ENCODE peak calls at places on chromosomes 12 and 14, in ten cellular contexts. One of them, this sample, is unnamed.

GRCh38 chr12:19737019-19737418 is 297.7 kb downstream of the AEBP2 start:
- DNase-seq in cardiac muscle cell: no peak
- DNase-seq in LHCN-M2: no peak
- DNase-seq in OCI-LY7: no peak
- DNase-seq in HEK293T: no peak
- DNase-seq in amniotic stem cell: no peak
- DNase-seq in stimulated activated CD8-positive, alpha-beta memory T cell treated with anti-CD3 and anti-CD28 coated beads, Interleukin-7, amount 100 ng/mL, for 4 hours: no peak
- DNase-seq in effector memory CD8-positive, alpha-beta T cell: no peak
- DNase-seq in C1 segment of cervical spinal cord: no peak
- DNase-seq in activated T-cell treated with anti-CD3 and anti-CD28 coated beads for 4 hours: no peak
- DNase-seq in this sample: no peak

GRCh38 chr12:108316153-108316892 is 22.8 kb downstream of the CMKLR1 start:
- DNase-seq in cardiac muscle cell: no peak
- DNase-seq in LHCN-M2: no peak
- DNase-seq in activated T-cell treated with anti-CD3 and anti-CD28 coated beads for 4 hours: no peak
- DNase-seq in effector memory CD8-positive, alpha-beta T cell: no peak
- DNase-seq in stimulated activated CD8-positive, alpha-beta memory T cell treated with anti-CD3 and anti-CD28 coated beads, Interleukin-7, amount 100 ng/mL, for 4 hours: no peak
- DNase-seq in OCI-LY7: no peak
- DNase-seq in C1 segment of cervical spinal cord: no peak
- DNase-seq in HEK293T: no peak
- DNase-seq in amniotic stem cell: no peak
- DNase-seq in this sample: no peak

GRCh38 chr12:42588981-42589464 is 523 bp downstream of the PRICKLE1 start:
- DNase-seq in activated T-cell treated with anti-CD3 and anti-CD28 coated beads for 4 hours: no peak
- DNase-seq in OCI-LY7: peak
- DNase-seq in cardiac muscle cell: peak
- DNase-seq in stimulated activated CD8-positive, alpha-beta memory T cell treated with anti-CD3 and anti-CD28 coated beads, Interleukin-7, amount 100 ng/mL, for 4 hours: no peak
- DNase-seq in C1 segment of cervical spinal cord: no peak
- DNase-seq in amniotic stem cell: no peak
- DNase-seq in LHCN-M2: peak
- DNase-seq in effector memory CD8-positive, alpha-beta T cell: no peak
- DNase-seq in HEK293T: peak
- DNase-seq in this sample: no peak

GRCh38 chr12:29519585-29520182 is 22.2 kb upstream of the OVCH1 start:
- DNase-seq in OCI-LY7: peak
- DNase-seq in LHCN-M2: peak
- DNase-seq in effector memory CD8-positive, alpha-beta T cell: no peak
- DNase-seq in cardiac muscle cell: peak
- DNase-seq in activated T-cell treated with anti-CD3 and anti-CD28 coated beads for 4 hours: peak
- DNase-seq in HEK293T: peak
- DNase-seq in C1 segment of cervical spinal cord: no peak
- DNase-seq in stimulated activated CD8-positive, alpha-beta memory T cell treated with anti-CD3 and anti-CD28 coated beads, Interleukin-7, amount 100 ng/mL, for 4 hours: no peak
- DNase-seq in amniotic stem cell: peak
- DNase-seq in this sample: peak

GRCh38 chr12:2187195-2187963 is 134.6 kb downstream of the CACNA1C start:
- DNase-seq in cardiac muscle cell: no peak
- DNase-seq in amniotic stem cell: no peak
- DNase-seq in HEK293T: no peak
- DNase-seq in OCI-LY7: peak
- DNase-seq in stimulated activated CD8-positive, alpha-beta memory T cell treated with anti-CD3 and anti-CD28 coated beads, Interleukin-7, amount 100 ng/mL, for 4 hours: no peak
- DNase-seq in effector memory CD8-positive, alpha-beta T cell: no peak
- DNase-seq in LHCN-M2: no peak
- DNase-seq in activated T-cell treated with anti-CD3 and anti-CD28 coated beads for 4 hours: no peak
- DNase-seq in C1 segment of cervical spinal cord: no peak
- DNase-seq in this sample: no peak

GRCh38 chr14:54453252-54453651 is 12.1 kb upstream of the CNIH1 start:
- DNase-seq in cardiac muscle cell: no peak
- DNase-seq in C1 segment of cervical spinal cord: no peak
- DNase-seq in stimulated activated CD8-positive, alpha-beta memory T cell treated with anti-CD3 and anti-CD28 coated beads, Interleukin-7, amount 100 ng/mL, for 4 hours: no peak
- DNase-seq in OCI-LY7: no peak
- DNase-seq in amniotic stem cell: no peak
- DNase-seq in activated T-cell treated with anti-CD3 and anti-CD28 coated beads for 4 hours: no peak
- DNase-seq in LHCN-M2: no peak
- DNase-seq in HEK293T: no peak
- DNase-seq in effector memory CD8-positive, alpha-beta T cell: no peak
- DNase-seq in this sample: no peak

GRCh38 chr14:64707661-64708060 is 3.4 kb downstream of the PLEKHG3 start:
- DNase-seq in stimulated activated CD8-positive, alpha-beta memory T cell treated with anti-CD3 and anti-CD28 coated beads, Interleukin-7, amount 100 ng/mL, for 4 hours: no peak
- DNase-seq in activated T-cell treated with anti-CD3 and anti-CD28 coated beads for 4 hours: no peak
- DNase-seq in HEK293T: no peak
- DNase-seq in amniotic stem cell: no peak
- DNase-seq in cardiac muscle cell: no peak
- DNase-seq in OCI-LY7: no peak
- DNase-seq in C1 segment of cervical spinal cord: no peak
- DNase-seq in effector memory CD8-positive, alpha-beta T cell: no peak
- DNase-seq in LHCN-M2: peak
- DNase-seq in this sample: peak

GRCh38 chr12:2958432-2959193 is 584 bp upstream of the TEAD4 start:
- DNase-seq in effector memory CD8-positive, alpha-beta T cell: no peak
- DNase-seq in cardiac muscle cell: peak
- DNase-seq in HEK293T: peak
- DNase-seq in OCI-LY7: no peak
- DNase-seq in C1 segment of cervical spinal cord: no peak
- DNase-seq in activated T-cell treated with anti-CD3 and anti-CD28 coated beads for 4 hours: no peak
- DNase-seq in amniotic stem cell: peak
- DNase-seq in stimulated activated CD8-positive, alpha-beta memory T cell treated with anti-CD3 and anti-CD28 coated beads, Interleukin-7, amount 100 ng/mL, for 4 hours: no peak
- DNase-seq in LHCN-M2: peak
- DNase-seq in this sample: peak

GRCh38 chr14:50910495-50911420 is 33.5 kb downstream of the PYGL start:
- DNase-seq in activated T-cell treated with anti-CD3 and anti-CD28 coated beads for 4 hours: no peak
- DNase-seq in stimulated activated CD8-positive, alpha-beta memory T cell treated with anti-CD3 and anti-CD28 coated beads, Interleukin-7, amount 100 ng/mL, for 4 hours: no peak
- DNase-seq in amniotic stem cell: no peak
- DNase-seq in effector memory CD8-positive, alpha-beta T cell: no peak
- DNase-seq in C1 segment of cervical spinal cord: no peak
- DNase-seq in HEK293T: no peak
- DNase-seq in cardiac muscle cell: no peak
- DNase-seq in LHCN-M2: no peak
- DNase-seq in OCI-LY7: no peak
- DNase-seq in this sample: no peak

GRCh38 chr12:53096089-53096741 is 1.3 kb upstream of the IGFBP6 start:
- DNase-seq in activated T-cell treated with anti-CD3 and anti-CD28 coated beads for 4 hours: no peak
- DNase-seq in C1 segment of cervical spinal cord: no peak
- DNase-seq in amniotic stem cell: peak
- DNase-seq in cardiac muscle cell: no peak
- DNase-seq in HEK293T: no peak
- DNase-seq in LHCN-M2: peak
- DNase-seq in stimulated activated CD8-positive, alpha-beta memory T cell treated with anti-CD3 and anti-CD28 coated beads, Interleukin-7, amount 100 ng/mL, for 4 hours: no peak
- DNase-seq in effector memory CD8-positive, alpha-beta T cell: no peak
- DNase-seq in OCI-LY7: no peak
- DNase-seq in this sample: no peak

GRCh38 chr12:11508699-11509098 is 113.3 kb upstream of the PRB2 start:
- DNase-seq in cardiac muscle cell: no peak
- DNase-seq in LHCN-M2: peak
- DNase-seq in HEK293T: no peak
- DNase-seq in OCI-LY7: no peak
- DNase-seq in effector memory CD8-positive, alpha-beta T cell: no peak
- DNase-seq in stimulated activated CD8-positive, alpha-beta memory T cell treated with anti-CD3 and anti-CD28 coated beads, Interleukin-7, amount 100 ng/mL, for 4 hours: no peak
- DNase-seq in C1 segment of cervical spinal cord: no peak
- DNase-seq in activated T-cell treated with anti-CD3 and anti-CD28 coated beads for 4 hours: no peak
- DNase-seq in amniotic stem cell: peak
- DNase-seq in this sample: no peak

GRCh38 chr12:107568718-107569117 is 116.9 kb upstream of the PWP1 start:
- DNase-seq in OCI-LY7: no peak
- DNase-seq in amniotic stem cell: no peak
- DNase-seq in LHCN-M2: no peak
- DNase-seq in effector memory CD8-positive, alpha-beta T cell: no peak
- DNase-seq in activated T-cell treated with anti-CD3 and anti-CD28 coated beads for 4 hours: no peak
- DNase-seq in cardiac muscle cell: no peak
- DNase-seq in HEK293T: no peak
- DNase-seq in C1 segment of cervical spinal cord: no peak
- DNase-seq in stimulated activated CD8-positive, alpha-beta memory T cell treated with anti-CD3 and anti-CD28 coated beads, Interleukin-7, amount 100 ng/mL, for 4 hours: no peak
- DNase-seq in this sample: no peak

GRCh38 chr12:1808036-1808797 is 12.1 kb upstream of the LRTM2 start:
- DNase-seq in HEK293T: no peak
- DNase-seq in cardiac muscle cell: no peak
- DNase-seq in C1 segment of cervical spinal cord: no peak
- DNase-seq in effector memory CD8-positive, alpha-beta T cell: no peak
- DNase-seq in LHCN-M2: no peak
- DNase-seq in stimulated activated CD8-positive, alpha-beta memory T cell treated with anti-CD3 and anti-CD28 coated beads, Interleukin-7, amount 100 ng/mL, for 4 hours: no peak
- DNase-seq in OCI-LY7: no peak
- DNase-seq in activated T-cell treated with anti-CD3 and anti-CD28 coated beads for 4 hours: no peak
- DNase-seq in amniotic stem cell: no peak
- DNase-seq in this sample: no peak

GRCh38 chr14:89600950-89601826 is 184.2 kb upstream of the FOXN3 start:
- DNase-seq in amniotic stem cell: peak
- DNase-seq in OCI-LY7: no peak
- DNase-seq in effector memory CD8-positive, alpha-beta T cell: no peak
- DNase-seq in LHCN-M2: no peak
- DNase-seq in HEK293T: no peak
- DNase-seq in activated T-cell treated with anti-CD3 and anti-CD28 coated beads for 4 hours: no peak
- DNase-seq in C1 segment of cervical spinal cord: no peak
- DNase-seq in stimulated activated CD8-positive, alpha-beta memory T cell treated with anti-CD3 and anti-CD28 coated beads, Interleukin-7, amount 100 ng/mL, for 4 hours: no peak
- DNase-seq in cardiac muscle cell: peak
- DNase-seq in this sample: no peak

GRCh38 chr14:30673071-30673470 is 51.0 kb downstream of the SCFD1 start:
- DNase-seq in HEK293T: no peak
- DNase-seq in stimulated activated CD8-positive, alpha-beta memory T cell treated with anti-CD3 and anti-CD28 coated beads, Interleukin-7, amount 100 ng/mL, for 4 hours: no peak
- DNase-seq in C1 segment of cervical spinal cord: no peak
- DNase-seq in OCI-LY7: no peak
- DNase-seq in effector memory CD8-positive, alpha-beta T cell: no peak
- DNase-seq in cardiac muscle cell: no peak
- DNase-seq in LHCN-M2: no peak
- DNase-seq in amniotic stem cell: no peak
- DNase-seq in activated T-cell treated with anti-CD3 and anti-CD28 coated beads for 4 hours: no peak
- DNase-seq in this sample: no peak

GRCh38 chr12:40969796-40970195 is 218.3 kb upstream of the PDZRN4 start:
- DNase-seq in OCI-LY7: no peak
- DNase-seq in LHCN-M2: no peak
- DNase-seq in effector memory CD8-positive, alpha-beta T cell: no peak
- DNase-seq in amniotic stem cell: no peak
- DNase-seq in activated T-cell treated with anti-CD3 and anti-CD28 coated beads for 4 hours: no peak
- DNase-seq in C1 segment of cervical spinal cord: no peak
- DNase-seq in cardiac muscle cell: no peak
- DNase-seq in stimulated activated CD8-positive, alpha-beta memory T cell treated with anti-CD3 and anti-CD28 coated beads, Interleukin-7, amount 100 ng/mL, for 4 hours: no peak
- DNase-seq in HEK293T: no peak
- DNase-seq in this sample: no peak

GRCh38 chr12:96471368-96472040 is 17.9 kb upstream of the CFAP54 start:
- DNase-seq in OCI-LY7: no peak
- DNase-seq in cardiac muscle cell: no peak
- DNase-seq in LHCN-M2: peak
- DNase-seq in C1 segment of cervical spinal cord: no peak
- DNase-seq in HEK293T: no peak
- DNase-seq in activated T-cell treated with anti-CD3 and anti-CD28 coated beads for 4 hours: no peak
- DNase-seq in effector memory CD8-positive, alpha-beta T cell: no peak
- DNase-seq in amniotic stem cell: no peak
- DNase-seq in stimulated activated CD8-positive, alpha-beta memory T cell treated with anti-CD3 and anti-CD28 coated beads, Interleukin-7, amount 100 ng/mL, for 4 hours: no peak
- DNase-seq in this sample: no peak

GRCh38 chr12:108611884-108612415 is 14.1 kb upstream of the TMEM119 start:
- DNase-seq in activated T-cell treated with anti-CD3 and anti-CD28 coated beads for 4 hours: peak
- DNase-seq in LHCN-M2: peak
- DNase-seq in stimulated activated CD8-positive, alpha-beta memory T cell treated with anti-CD3 and anti-CD28 coated beads, Interleukin-7, amount 100 ng/mL, for 4 hours: peak
- DNase-seq in amniotic stem cell: no peak
- DNase-seq in cardiac muscle cell: no peak
- DNase-seq in effector memory CD8-positive, alpha-beta T cell: peak
- DNase-seq in OCI-LY7: peak
- DNase-seq in C1 segment of cervical spinal cord: no peak
- DNase-seq in HEK293T: peak
- DNase-seq in this sample: no peak

GRCh38 chr12:89038831-89039509 is 313.3 kb downstream of the DUSP6 start:
- DNase-seq in C1 segment of cervical spinal cord: no peak
- DNase-seq in OCI-LY7: no peak
- DNase-seq in activated T-cell treated with anti-CD3 and anti-CD28 coated beads for 4 hours: no peak
- DNase-seq in cardiac muscle cell: no peak
- DNase-seq in stimulated activated CD8-positive, alpha-beta memory T cell treated with anti-CD3 and anti-CD28 coated beads, Interleukin-7, amount 100 ng/mL, for 4 hours: no peak
- DNase-seq in LHCN-M2: no peak
- DNase-seq in HEK293T: no peak
- DNase-seq in amniotic stem cell: no peak
- DNase-seq in effector memory CD8-positive, alpha-beta T cell: no peak
- DNase-seq in this sample: no peak

GRCh38 chr14:85731198-85731597 is 201.3 kb downstream of the FLRT2 start:
- DNase-seq in activated T-cell treated with anti-CD3 and anti-CD28 coated beads for 4 hours: no peak
- DNase-seq in cardiac muscle cell: no peak
- DNase-seq in OCI-LY7: no peak
- DNase-seq in HEK293T: no peak
- DNase-seq in effector memory CD8-positive, alpha-beta T cell: no peak
- DNase-seq in stimulated activated CD8-positive, alpha-beta memory T cell treated with anti-CD3 and anti-CD28 coated beads, Interleukin-7, amount 100 ng/mL, for 4 hours: no peak
- DNase-seq in LHCN-M2: peak
- DNase-seq in C1 segment of cervical spinal cord: no peak
- DNase-seq in amniotic stem cell: no peak
- DNase-seq in this sample: no peak

GRCh38 chr14:38065101-38065762 is 142.5 kb upstream of the SSTR1 start:
- DNase-seq in LHCN-M2: no peak
- DNase-seq in C1 segment of cervical spinal cord: no peak
- DNase-seq in effector memory CD8-positive, alpha-beta T cell: peak
- DNase-seq in OCI-LY7: peak
- DNase-seq in amniotic stem cell: no peak
- DNase-seq in cardiac muscle cell: no peak
- DNase-seq in HEK293T: no peak
- DNase-seq in stimulated activated CD8-positive, alpha-beta memory T cell treated with anti-CD3 and anti-CD28 coated beads, Interleukin-7, amount 100 ng/mL, for 4 hours: peak
- DNase-seq in activated T-cell treated with anti-CD3 and anti-CD28 coated beads for 4 hours: peak
- DNase-seq in this sample: no peak

GRCh38 chr12:26153421-26154154 is 28.8 kb upstream of the BHLHE41 start:
- DNase-seq in OCI-LY7: no peak
- DNase-seq in C1 segment of cervical spinal cord: no peak
- DNase-seq in cardiac muscle cell: peak
- DNase-seq in effector memory CD8-positive, alpha-beta T cell: no peak
- DNase-seq in LHCN-M2: peak
- DNase-seq in stimulated activated CD8-positive, alpha-beta memory T cell treated with anti-CD3 and anti-CD28 coated beads, Interleukin-7, amount 100 ng/mL, for 4 hours: no peak
- DNase-seq in activated T-cell treated with anti-CD3 and anti-CD28 coated beads for 4 hours: no peak
- DNase-seq in amniotic stem cell: peak
- DNase-seq in HEK293T: no peak
- DNase-seq in this sample: peak

GRCh38 chr14:100605230-100605629 is 18.0 kb upstream of the BEGAIN start:
- DNase-seq in LHCN-M2: no peak
- DNase-seq in effector memory CD8-positive, alpha-beta T cell: no peak
- DNase-seq in HEK293T: no peak
- DNase-seq in OCI-LY7: no peak
- DNase-seq in activated T-cell treated with anti-CD3 and anti-CD28 coated beads for 4 hours: no peak
- DNase-seq in cardiac muscle cell: no peak
- DNase-seq in stimulated activated CD8-positive, alpha-beta memory T cell treated with anti-CD3 and anti-CD28 coated beads, Interleukin-7, amount 100 ng/mL, for 4 hours: no peak
- DNase-seq in amniotic stem cell: no peak
- DNase-seq in C1 segment of cervical spinal cord: no peak
- DNase-seq in this sample: no peak